ENCODE peak calls at places on chromosomes 16 and 17, in seven cellular contexts. One of them, this sample, is unnamed. For H3K27me3, the result is how much of the 10 kb centered on the place peaks cover.

GRCh38 chr17:3534881-3535252 is 22.7 kb downstream of the TRPV3 start:
- DNase-seq in SK-N-SH: no peak
- DNase-seq in HepG2: no peak
- DNase-seq in H1: no peak
- DNase-seq in HCT116: peak
- DNase-seq in GM12878: no peak
- DNase-seq in K562: no peak
- DNase-seq in this sample: no peak

GRCh38 chr17:68820825-68821481 is 134.2 kb downstream of the ABCA8 start:
- DNase-seq in H1: no peak
- DNase-seq in HCT116: no peak
- DNase-seq in GM12878: no peak
- DNase-seq in HepG2: peak
- DNase-seq in SK-N-SH: no peak
- DNase-seq in K562: no peak
- DNase-seq in this sample: no peak

GRCh38 chr17:77965354-77965753 is 6.9 kb downstream of the TNRC6C start:
- DNase-seq in K562: no peak
- DNase-seq in HCT116: no peak
- DNase-seq in SK-N-SH: no peak
- DNase-seq in GM12878: no peak
- DNase-seq in H1: no peak
- DNase-seq in HepG2: no peak
- DNase-seq in this sample: no peak

GRCh38 chr16:88504489-88505404 is 51.7 kb downstream of the ZFPM1 start:
- DNase-seq in K562: no peak
- DNase-seq in HCT116: no peak
- DNase-seq in SK-N-SH: no peak
- DNase-seq in H1: no peak
- DNase-seq in GM12878: no peak
- DNase-seq in HepG2: peak
- DNase-seq in this sample: no peak

GRCh38 chr17:65078441-65079160 is 22.1 kb upstream of the GNA13 start:
- DNase-seq in GM12878: no peak
- DNase-seq in SK-N-SH: no peak
- DNase-seq in H1: no peak
- DNase-seq in HCT116: no peak
- DNase-seq in HepG2: no peak
- DNase-seq in K562: no peak
- DNase-seq in this sample: no peak

GRCh38 chr17:1031711-1032110 is 34.8 kb downstream of the TIMM22 start:
- DNase-seq in H1: peak
- DNase-seq in HCT116: no peak
- DNase-seq in K562: peak
- DNase-seq in GM12878: no peak
- DNase-seq in SK-N-SH: peak
- DNase-seq in HepG2: no peak
- DNase-seq in this sample: peak

GRCh38 chr16:85688586-85689284 is at the start of gene GINS2:
- DNase-seq in HepG2: peak
- DNase-seq in K562: peak
- DNase-seq in GM12878: peak
- DNase-seq in H1: peak
- DNase-seq in SK-N-SH: peak
- DNase-seq in HCT116: peak
- DNase-seq in this sample: peak

GRCh38 chr17:1776857-1777256 is 15.0 kb downstream of the SERPINF1 start:
- DNase-seq in SK-N-SH: no peak
- DNase-seq in HCT116: no peak
- DNase-seq in H1: no peak
- DNase-seq in GM12878: no peak
- DNase-seq in K562: no peak
- DNase-seq in HepG2: no peak
- DNase-seq in this sample: no peak

GRCh38 chr17:82240506-82241182 is 11.8 kb downstream of the SLC16A3 start:
- DNase-seq in H1: no peak
- DNase-seq in K562: no peak
- DNase-seq in HCT116: no peak
- DNase-seq in SK-N-SH: no peak
- DNase-seq in GM12878: no peak
- DNase-seq in HepG2: no peak
- DNase-seq in this sample: no peak

GRCh38 chr17:67245694-67246397 is 850 bp upstream of the HELZ start:
- DNase-seq in H1: no peak
- DNase-seq in SK-N-SH: peak
- DNase-seq in HepG2: peak
- DNase-seq in HCT116: no peak
- DNase-seq in GM12878: no peak
- DNase-seq in K562: peak
- DNase-seq in this sample: peak

GRCh38 chr17:27038676-27039075 is 255.2 kb upstream of the WSB1 start:
- DNase-seq in HCT116: peak
- DNase-seq in H1: no peak
- DNase-seq in K562: peak
- DNase-seq in HepG2: peak
- DNase-seq in SK-N-SH: peak
- DNase-seq in GM12878: no peak
- DNase-seq in this sample: peak

GRCh38 chr16:66609139-66609510 is 4.6 kb downstream of the CMTM3 start:
- DNase-seq in SK-N-SH: no peak
- DNase-seq in H1: no peak
- DNase-seq in HepG2: no peak
- DNase-seq in HCT116: no peak
- DNase-seq in GM12878: no peak
- DNase-seq in K562: no peak
- DNase-seq in this sample: no peak
- H3K9ac ChIP-seq in SK-N-SH: no peak
- H3K9ac ChIP-seq in H1: no peak
- H3K9ac ChIP-seq in HepG2: no peak
- H3K9ac ChIP-seq in HCT116: peak
- H3K9ac ChIP-seq in GM12878: no peak
- H3K9ac ChIP-seq in K562: peak
- H3K9ac ChIP-seq in this sample: peak

GRCh38 chr17:49908782-49909714 is 59.9 kb upstream of the DLX4 start:
- DNase-seq in HCT116: no peak
- DNase-seq in SK-N-SH: no peak
- DNase-seq in H1: no peak
- DNase-seq in K562: no peak
- DNase-seq in HepG2: no peak
- DNase-seq in GM12878: no peak
- DNase-seq in this sample: no peak
- H3K27me3 ChIP-seq in HCT116: under half
- H3K27me3 ChIP-seq in SK-N-SH: half or more
- H3K27me3 ChIP-seq in H1: half or more
- H3K27me3 ChIP-seq in K562: half or more
- H3K27me3 ChIP-seq in HepG2: half or more
- H3K27me3 ChIP-seq in GM12878: under half
- H3K27me3 ChIP-seq in this sample: half or more

GRCh38 chr17:21081967-21082366 is 39.2 kb upstream of the USP22 start:
- DNase-seq in SK-N-SH: no peak
- DNase-seq in K562: peak
- DNase-seq in HCT116: peak
- DNase-seq in HepG2: no peak
- DNase-seq in GM12878: no peak
- DNase-seq in H1: no peak
- DNase-seq in this sample: no peak
- TF ChIP-seq YY1 in SK-N-SH: no peak
- TF ChIP-seq YY1 in K562: no peak
- TF ChIP-seq YY1 in HCT116: no peak
- TF ChIP-seq YY1 in HepG2: no peak
- TF ChIP-seq YY1 in GM12878: no peak
- TF ChIP-seq YY1 in H1: no peak
- TF ChIP-seq YY1 in this sample: no peak

GRCh38 chr17:55340171-55340570 is 75.4 kb downstream of the HLF start:
- DNase-seq in HepG2: no peak
- DNase-seq in GM12878: no peak
- DNase-seq in HCT116: no peak
- DNase-seq in H1: no peak
- DNase-seq in K562: no peak
- DNase-seq in SK-N-SH: no peak
- DNase-seq in this sample: no peak
- H3K9ac ChIP-seq in HepG2: no peak
- H3K9ac ChIP-seq in GM12878: no peak
- H3K9ac ChIP-seq in HCT116: no peak
- H3K9ac ChIP-seq in H1: no peak
- H3K9ac ChIP-seq in K562: peak
- H3K9ac ChIP-seq in SK-N-SH: no peak
- H3K9ac ChIP-seq in this sample: no peak

GRCh38 chr17:46820592-46821450 is 2.3 kb upstream of the WNT3 start:
- DNase-seq in HepG2: no peak
- DNase-seq in GM12878: no peak
- DNase-seq in HCT116: no peak
- DNase-seq in H1: no peak
- DNase-seq in SK-N-SH: no peak
- DNase-seq in K562: no peak
- DNase-seq in this sample: no peak
- H3K27me3 ChIP-seq in HepG2: half or more
- H3K27me3 ChIP-seq in GM12878: under half
- H3K27me3 ChIP-seq in HCT116: under half
- H3K27me3 ChIP-seq in H1: half or more
- H3K27me3 ChIP-seq in SK-N-SH: under half
- H3K27me3 ChIP-seq in K562: under half
- H3K27me3 ChIP-seq in this sample: half or more

DNA sequence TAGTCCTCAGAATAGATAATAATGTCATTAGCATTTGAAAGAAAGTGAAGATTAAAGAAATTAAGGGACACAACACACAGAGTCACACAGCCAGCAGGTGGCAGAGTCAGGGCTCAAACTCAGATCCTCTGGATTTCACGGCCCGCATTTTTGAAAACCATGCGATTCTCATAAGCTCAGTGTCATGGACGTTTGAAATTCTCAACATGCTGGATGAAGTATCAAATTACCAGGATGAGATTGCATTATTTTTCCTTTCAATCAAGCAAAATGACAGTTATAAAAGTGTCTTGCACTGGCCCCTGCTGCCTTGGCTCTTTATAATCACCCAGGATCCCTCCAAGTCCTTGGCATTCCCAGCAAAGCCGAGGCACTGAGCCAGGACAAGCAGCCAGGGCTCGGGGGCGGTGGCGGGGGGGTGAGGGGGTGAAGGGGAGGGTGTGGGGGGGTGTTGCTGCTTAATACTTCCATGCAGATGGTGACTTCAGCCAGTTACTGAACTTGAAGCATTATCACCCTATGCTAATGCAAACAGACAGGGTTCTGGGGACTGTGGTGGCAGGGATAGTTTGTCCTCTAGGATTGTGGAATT is 6.6 kb upstream of the BMERB1 start:
- DNase-seq in SK-N-SH: peak
- DNase-seq in GM12878: no peak
- DNase-seq in H1: no peak
- DNase-seq in HepG2: peak
- DNase-seq in K562: peak
- DNase-seq in HCT116: peak
- DNase-seq in this sample: no peak
- TF ChIP-seq YY1 in SK-N-SH: no peak
- TF ChIP-seq YY1 in GM12878: no peak
- TF ChIP-seq YY1 in H1: no peak
- TF ChIP-seq YY1 in HepG2: no peak
- TF ChIP-seq YY1 in K562: no peak
- TF ChIP-seq YY1 in HCT116: peak
- TF ChIP-seq YY1 in this sample: no peak

DNA sequence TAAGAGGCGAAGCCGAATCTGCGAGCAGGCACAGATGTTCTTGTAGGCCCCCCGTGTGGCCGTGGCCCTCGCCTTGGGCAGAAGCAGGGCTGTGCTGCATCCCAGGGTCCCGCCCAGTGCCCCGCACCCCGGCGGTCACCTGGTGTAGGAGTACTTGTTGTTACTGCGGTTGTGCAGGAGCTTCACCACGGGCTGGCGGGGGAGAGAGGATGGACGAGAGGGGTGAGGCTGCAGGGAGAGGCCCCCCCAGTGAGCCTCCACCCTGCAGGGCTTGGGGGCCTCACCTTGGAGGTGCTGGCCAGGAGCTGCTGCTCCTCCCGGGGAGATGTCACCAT is 11.4 kb downstream of the ASPHD1 start:
- DNase-seq in SK-N-SH: no peak
- DNase-seq in H1: peak
- DNase-seq in HepG2: no peak
- DNase-seq in HCT116: no peak
- DNase-seq in K562: no peak
- DNase-seq in GM12878: no peak
- DNase-seq in this sample: no peak
- H3K9ac ChIP-seq in SK-N-SH: no peak
- H3K9ac ChIP-seq in H1: no peak
- H3K9ac ChIP-seq in HepG2: no peak
- H3K9ac ChIP-seq in HCT116: no peak
- H3K9ac ChIP-seq in K562: peak
- H3K9ac ChIP-seq in GM12878: no peak
- H3K9ac ChIP-seq in this sample: peak

GRCh38 chr17:7444682-7445010 is 215 bp upstream of the CHRNB1 start:
- DNase-seq in HepG2: no peak
- DNase-seq in HCT116: no peak
- DNase-seq in SK-N-SH: no peak
- DNase-seq in H1: no peak
- DNase-seq in K562: no peak
- DNase-seq in GM12878: no peak
- DNase-seq in this sample: no peak
- H3K27me3 ChIP-seq in HepG2: under half
- H3K27me3 ChIP-seq in HCT116: under half
- H3K27me3 ChIP-seq in SK-N-SH: under half
- H3K27me3 ChIP-seq in H1: under half
- H3K27me3 ChIP-seq in K562: under half
- H3K27me3 ChIP-seq in GM12878: under half
- H3K27me3 ChIP-seq in this sample: under half

DNA sequence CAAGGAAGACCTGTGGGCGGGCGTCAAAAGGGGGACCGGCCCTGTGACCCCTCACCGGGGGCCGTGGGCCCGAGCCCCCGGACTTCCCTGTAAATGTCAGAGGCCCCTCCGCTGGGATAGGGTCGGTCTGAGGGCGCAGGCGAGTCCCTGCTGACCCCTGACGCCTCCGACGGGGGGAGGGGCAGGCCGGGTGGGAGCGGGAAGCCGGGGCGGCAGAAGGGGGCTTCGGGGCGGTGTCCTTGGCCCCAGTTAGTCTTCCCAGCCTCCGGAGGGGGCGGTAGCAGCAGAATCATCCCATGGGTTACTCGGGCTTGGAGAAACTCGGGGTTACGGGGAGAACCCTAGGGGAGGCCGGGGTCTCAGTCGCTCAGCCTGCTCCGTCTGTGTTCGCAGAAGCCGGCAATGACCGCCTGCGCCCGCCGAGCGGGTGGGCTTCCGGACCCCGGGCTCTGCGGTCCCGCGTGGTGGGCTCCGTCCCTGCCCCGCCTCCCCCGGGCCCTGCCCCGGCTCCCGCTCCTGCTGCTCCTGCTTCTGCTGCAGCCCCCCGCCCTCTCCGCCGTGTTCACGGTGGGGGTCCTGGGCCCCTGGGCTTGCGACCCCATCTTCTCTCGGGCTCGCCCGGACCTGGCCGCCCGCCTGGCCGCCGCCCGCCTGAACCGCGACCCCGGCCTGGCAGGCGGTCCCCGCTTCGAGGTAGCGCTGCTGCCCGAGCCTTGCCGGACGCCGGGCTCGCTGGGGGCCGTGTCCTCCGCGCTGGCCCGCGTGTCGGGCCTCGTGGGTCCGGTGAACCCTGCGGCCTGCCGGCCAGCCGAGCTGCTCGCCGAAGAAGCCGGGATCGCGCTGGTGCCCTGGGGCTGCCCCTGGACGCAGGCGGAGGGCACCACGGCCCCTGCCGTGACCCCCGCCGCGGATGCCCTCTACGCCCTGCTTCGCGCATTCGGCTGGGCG is 505 bp downstream of the GUCY2D start:
- DNase-seq in H1: no peak
- DNase-seq in HCT116: no peak
- DNase-seq in HepG2: no peak
- DNase-seq in GM12878: no peak
- DNase-seq in K562: no peak
- DNase-seq in SK-N-SH: no peak
- DNase-seq in this sample: no peak
- TF ChIP-seq YY1 in H1: no peak
- TF ChIP-seq YY1 in HCT116: no peak
- TF ChIP-seq YY1 in HepG2: no peak
- TF ChIP-seq YY1 in GM12878: no peak
- TF ChIP-seq YY1 in K562: no peak
- TF ChIP-seq YY1 in SK-N-SH: no peak
- TF ChIP-seq YY1 in this sample: no peak

This sample was measured in NT2/D1.